ENCODE peak calls at places on chromosomes 12 and 14, in four cellular contexts. T, O, Y and E are unnamed samples. For H3K4me1, the result is how much of the 10 kb centered on the place peaks cover.

GRCh38 chr14:94532462-94532861 is 23.2 kb upstream of the SERPINA12 start:
- DNase-seq in T (no peak), O (no peak), Y (no peak), E (no peak)

GRCh38 chr14:94689218-94689984 is 77.2 kb downstream of the SERPINA3 start:
- DNase-seq in T (peak), O (no peak), Y (peak), E (peak)

GRCh38 chr12:53770281-53770680 is 18.5 kb upstream of the CISTR start:
- DNase-seq in T (peak), O (no peak), Y (peak), E (no peak)

GRCh38 chr12:105084251-105085250 is at the start of gene ALDH1L2:
- DNase-seq in T (peak), O (peak), Y (peak), E (peak)

GRCh38 chr12:5087831-5088554 is 44.3 kb downstream of the KCNA5 start:
- DNase-seq in T (no peak), O (no peak), Y (no peak), E (no peak)

GRCh38 chr12:93536766-93537515 is 35.5 kb upstream of the SOCS2 start:
- DNase-seq in T (no peak), O (no peak), Y (peak), E (no peak)

GRCh38 chr14:59664741-59665140 is 88.1 kb upstream of the CCDC175 start:
- DNase-seq in T (no peak), O (no peak), Y (no peak), E (no peak)

GRCh38 chr12:68945255-68945654 is 12.3 kb upstream of the CPM start:
- DNase-seq in T (no peak), O (no peak), Y (no peak), E (no peak)

GRCh38 chr12:124028560-124028935 is 55.5 kb downstream of the ZNF664 start:
- DNase-seq in T (no peak), O (no peak), Y (no peak), E (no peak)

GRCh38 chr12:57712671-57713070 is 18.7 kb downstream of the OS9 start:
- DNase-seq in T (no peak), O (no peak), Y (no peak), E (no peak)

GRCh38 chr14:102785598-102785963 is 8.3 kb downstream of the TRAF3 start:
- DNase-seq in T (no peak), O (no peak), Y (no peak), E (no peak)

GRCh38 chr14:91892918-91893527 is 25.7 kb upstream of the TC2N start:
- DNase-seq in T (no peak), O (no peak), Y (no peak), E (peak)

GRCh38 chr12:9646794-9647622 is 22.5 kb upstream of the CLEC2D start:
- DNase-seq in T (peak), O (no peak), Y (peak), E (peak)

GRCh38 chr12:126397071-126397571 is 1331.9 kb downstream of the AACS start:
- DNase-seq in T (no peak), O (no peak), Y (no peak), E (no peak)

GRCh38 chr12:41772478-41772877 is 372.2 kb downstream of the GXYLT1 start:
- DNase-seq in T (no peak), O (no peak), Y (no peak), E (no peak)

GRCh38 chr12:52224154-52224553 is 8.9 kb upstream of the KRT7 start:
- DNase-seq in T (no peak), O (no peak), Y (peak), E (no peak)

DNA sequence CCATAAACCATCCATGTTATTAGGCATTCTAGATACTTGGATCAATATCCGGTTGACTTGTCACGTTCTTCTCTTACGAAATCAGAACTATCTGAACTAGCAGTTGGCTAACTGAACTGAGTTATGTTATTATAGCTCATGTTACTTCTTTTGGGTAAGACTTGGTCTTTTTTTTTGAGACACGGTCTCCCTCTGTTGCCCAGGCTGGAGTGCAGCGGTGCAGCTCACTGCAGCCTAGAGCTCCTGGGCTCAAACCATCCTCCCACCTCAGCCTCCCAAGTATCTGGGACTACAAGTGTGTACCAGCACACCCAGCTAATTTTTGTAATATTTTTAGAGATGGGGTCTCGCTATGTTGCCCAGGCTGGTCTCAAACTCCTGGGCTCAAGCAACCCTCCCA is 178.7 kb downstream of the PRKCH start:
- DNase-seq in T (no peak), O (no peak), Y (no peak), E (no peak)
- H3K4me1 ChIP-seq in T (under half), O (under half), Y (under half), E (under half)

GRCh38 chr12:32755051-32755653 is 545 bp downstream of the YARS2 start:
- DNase-seq in T (peak), O (peak), Y (peak), E (peak)

GRCh38 chr12:32754101-32754500 is 1.6 kb downstream of the YARS2 start:
- DNase-seq in T (no peak), O (no peak), Y (no peak), E (no peak)

GRCh38 chr12:32757159-32757556 is 1.5 kb upstream of the YARS2 start:
- DNase-seq in T (no peak), O (no peak), Y (no peak), E (no peak)

GRCh38 chr12:32755654-32756475 is at the start of gene YARS2:
- DNase-seq in T (peak), O (peak), Y (peak), E (peak)

DNA sequence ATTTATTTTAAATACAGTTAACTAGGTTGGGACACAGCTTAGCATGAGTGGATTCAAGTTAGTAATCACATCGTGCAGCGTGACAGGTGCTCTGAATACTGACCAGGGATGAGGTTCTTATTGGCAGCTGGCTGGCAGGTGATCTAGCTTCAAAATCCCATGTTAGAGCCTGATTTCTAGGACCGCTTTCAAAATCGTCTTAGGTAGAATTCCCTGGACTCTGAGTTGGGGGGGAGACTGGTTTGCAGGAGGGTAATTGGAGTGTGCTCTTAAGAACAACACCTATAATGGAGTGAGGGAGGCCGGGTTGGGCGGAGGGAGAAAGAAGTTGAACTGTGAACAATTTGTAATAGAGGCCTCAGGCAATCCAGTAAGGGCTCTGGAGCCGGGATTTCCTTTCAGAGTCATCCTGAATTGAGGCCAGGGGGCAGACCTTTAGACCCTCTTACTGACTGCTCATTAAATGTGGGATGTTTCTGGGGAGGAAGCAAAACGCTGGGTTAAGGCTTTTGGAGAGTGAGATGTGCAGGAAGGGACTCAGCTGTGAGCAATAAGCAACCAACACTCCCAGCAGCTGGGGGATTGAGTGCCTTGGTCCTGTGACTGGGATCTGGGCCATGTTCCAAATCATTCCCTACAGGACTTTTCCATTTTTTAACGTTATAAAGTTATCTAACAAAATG is 920 bp upstream of the YARS2 start:
- DNase-seq in T (peak), O (no peak), Y (no peak), E (no peak)
- H4K8ac ChIP-seq in T (peak), O (peak), Y (peak), E (no peak)

GRCh38 chr14:49896956-49897355 is 4.1 kb downstream of the ARF6 start:
- DNase-seq in T (no peak), O (no peak), Y (no peak), E (no peak)

GRCh38 chr14:49892636-49893308 is at the start of gene ARF6:
- DNase-seq in T (peak), O (peak), Y (peak), E (peak)

GRCh38 chr14:49892301-49892635 is 614 bp upstream of the ARF6 start:
- DNase-seq in T (peak), O (no peak), Y (peak), E (peak)

GRCh38 chr14:49895480-49895879 is 2.6 kb downstream of the ARF6 start:
- DNase-seq in T (no peak), O (no peak), Y (no peak), E (no peak)

GRCh38 chr14:49893309-49894213 is 679 bp downstream of the ARF6 start:
- DNase-seq in T (peak), O (no peak), Y (no peak), E (peak)
- H3K4me1 ChIP-seq in T (under half), O (under half), Y (under half), E (under half)

GRCh38 chr12:56334490-56334793 is 642 bp upstream of the PAN2 start:
- DNase-seq in T (no peak), O (no peak), Y (no peak), E (no peak)

GRCh38 chr12:56333679-56334489 is at the start of gene PAN2:
- DNase-seq in T (peak), O (peak), Y (peak), E (peak)

GRCh38 chr12:56333197-56333678 is 562 bp downstream of the PAN2 start:
- DNase-seq in T (no peak), O (no peak), Y (no peak), E (no peak)

GRCh38 chr12:56336361-56337167 is 2.1 kb upstream of the IL23A start:
- DNase-seq in T (no peak), O (no peak), Y (no peak), E (no peak)

GRCh38 chr12:56332512-56333196 is 1.1 kb downstream of the PAN2 start:
- DNase-seq in T (no peak), O (no peak), Y (no peak), E (no peak)
- H4K8ac ChIP-seq in T (peak), O (peak), Y (peak), E (peak)

DNA sequence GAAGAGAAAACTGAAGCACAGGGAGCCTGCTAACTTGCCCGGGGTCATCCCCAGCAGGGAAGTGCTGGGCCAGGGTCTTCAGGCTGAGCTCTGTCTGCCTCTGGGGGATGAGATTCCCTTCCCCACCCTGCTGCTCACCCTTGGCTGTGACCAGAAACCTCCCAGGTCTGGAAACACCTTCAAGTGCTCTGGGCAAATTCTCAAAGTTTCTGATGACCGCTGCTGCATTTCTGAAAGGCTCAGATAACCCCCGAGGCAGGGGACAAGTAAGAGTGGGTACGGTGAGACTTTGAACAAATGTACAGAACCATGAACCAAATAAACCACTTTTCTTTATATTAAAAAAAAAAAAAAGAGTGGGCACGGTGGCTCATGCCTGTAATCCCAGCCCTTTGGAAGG is 41.3 kb downstream of the LTBP2 start:
- DNase-seq in T (no peak), O (no peak), Y (no peak), E (no peak)
- H3K4me1 ChIP-seq in T (half or more), O (under half), Y (half or more), E (under half)

GRCh38 chr12:106138646-106139421 is at the start of gene NUAK1:
- DNase-seq in T (peak), O (no peak), Y (peak), E (peak)
- H4K8ac ChIP-seq in T (peak), O (peak), Y (peak), E (no peak)